ENCODE peak calls at places on chromosomes 6 and 20, in eight cellular contexts. S is heart left ventricle, P is adrenal gland, Y is fibroblast of mammary gland, R is breast epithelium, K is neural progenitor cell, C is mammary epithelial cell, T is left lung. X is an unnamed sample.

GRCh38 chr6:113122060-113122459 is 735.1 kb upstream of the MARCKS start:
- DNase-seq in S (no peak), P (no peak), Y (peak), R (no peak), K (peak), C (peak), T (no peak), X (peak)

GRCh38 chr6:147787407-147787806 is 278.9 kb downstream of the SAMD5 start:
- DNase-seq in S (no peak), P (no peak), Y (no peak), R (no peak), K (no peak), C (no peak), T (no peak), X (no peak)

GRCh38 chr6:79544939-79545450 is 7.8 kb upstream of the LCA5 start:
- DNase-seq in S (peak), P (peak), Y (peak), R (peak), K (peak), C (peak), T (peak), X (peak)

GRCh38 chr20:34834459-34834893 is 9.0 kb upstream of the NCOA6 start:
- DNase-seq in S (no peak), P (no peak), Y (peak), R (no peak), K (no peak), C (peak), T (no peak), X (peak)

GRCh38 chr6:18178959-18179358 is 23.7 kb downstream of the KDM1B start:
- DNase-seq in S (no peak), P (no peak), Y (no peak), R (no peak), K (no peak), C (no peak), T (no peak), X (no peak)

GRCh38 chr6:82246802-82247633 is 526 bp downstream of the IBTK start:
- DNase-seq in S (peak), P (peak), Y (peak), R (peak), K (peak), C (peak), T (peak), X (peak)

GRCh38 chr20:33475381-33476160 is 14.3 kb upstream of the CBFA2T2 start:
- DNase-seq in S (no peak), P (no peak), Y (no peak), R (no peak), K (peak), C (no peak), T (no peak), X (no peak)

GRCh38 chr20:41577129-41578009 is 40.8 kb downstream of the CHD6 start:
- DNase-seq in S (no peak), P (no peak), Y (no peak), R (no peak), K (no peak), C (no peak), T (no peak), X (no peak)

GRCh38 chr6:113190170-113190569 is 667.0 kb upstream of the MARCKS start:
- DNase-seq in S (no peak), P (no peak), Y (peak), R (no peak), K (peak), C (no peak), T (no peak), X (peak)

GRCh38 chr6:15513131-15513771 is 149.6 kb downstream of the DTNBP1 start:
- DNase-seq in S (no peak), P (no peak), Y (no peak), R (no peak), K (no peak), C (no peak), T (no peak), X (no peak)

GRCh38 chr6:56356431-56356830 is 109.1 kb upstream of the COL21A1 start:
- DNase-seq in S (no peak), P (no peak), Y (peak), R (no peak), K (no peak), C (no peak), T (no peak), X (peak)

GRCh38 chr20:25532015-25532751 is 53.1 kb downstream of the NINL start:
- DNase-seq in S (no peak), P (no peak), Y (no peak), R (no peak), K (peak), C (peak), T (no peak), X (no peak)

GRCh38 chr6:70404658-70405057 is 8.7 kb upstream of the FAM135A start:
- DNase-seq in S (no peak), P (no peak), Y (no peak), R (no peak), K (no peak), C (no peak), T (no peak), X (no peak)

GRCh38 chr6:37515712-37516075 is 16.0 kb upstream of the CCDC167 start:
- DNase-seq in S (no peak), P (no peak), Y (no peak), R (no peak), K (no peak), C (no peak), T (no peak), X (no peak)

GRCh38 chr6:146543940-146544661 is 468 bp downstream of the RAB32 start:
- DNase-seq in S (no peak), P (peak), Y (peak), R (peak), K (peak), C (peak), T (peak), X (peak)

GRCh38 chr6:155185544-155185943 is 78.3 kb upstream of the CLDN20 start:
- DNase-seq in S (no peak), P (no peak), Y (peak), R (no peak), K (peak), C (peak), T (no peak), X (no peak)

GRCh38 chr6:127119361-127120108 is 1.1 kb downstream of the RSPO3 start:
- DNase-seq in S (no peak), P (no peak), Y (no peak), R (peak), K (peak), C (peak), T (peak), X (no peak)

GRCh38 chr6:39927159-39927558 is 7.1 kb downstream of the MOCS1 start:
- DNase-seq in S (no peak), P (peak), Y (peak), R (no peak), K (no peak), C (peak), T (no peak), X (peak)

GRCh38 chr20:58237318-58238182 is 9.1 kb upstream of the ANKRD60 start:
- DNase-seq in S (no peak), P (no peak), Y (peak), R (no peak), K (no peak), C (no peak), T (no peak), X (peak)

GRCh38 chr6:167672738-167673137 is 154.0 kb upstream of the AFDN start:
- DNase-seq in S (no peak), P (no peak), Y (no peak), R (no peak), K (no peak), C (no peak), T (no peak), X (no peak)

GRCh38 chr20:38875170-38875993 is 50.8 kb upstream of the FAM83D start:
- DNase-seq in S (no peak), P (peak), Y (no peak), R (no peak), K (no peak), C (no peak), T (no peak), X (no peak)

GRCh38 chr20:13723015-13723414 is 61.7 kb downstream of the ESF1 start:
- DNase-seq in S (no peak), P (no peak), Y (peak), R (no peak), K (peak), C (no peak), T (no peak), X (no peak)

GRCh38 chr20:2280083-2280482 is 15.7 kb upstream of the TGM3 start:
- DNase-seq in S (no peak), P (no peak), Y (no peak), R (no peak), K (no peak), C (no peak), T (no peak), X (no peak)

GRCh38 chr20:11186301-11187008 is 512.7 kb upstream of the JAG1 start:
- DNase-seq in S (no peak), P (no peak), Y (no peak), R (no peak), K (no peak), C (peak), T (no peak), X (peak)

GRCh38 chr20:58723628-58723984 is 31.0 kb downstream of the NPEPL1 start:
- DNase-seq in S (no peak), P (no peak), Y (no peak), R (no peak), K (no peak), C (no peak), T (no peak), X (no peak)

GRCh38 chr6:43246301-43247114 is 3.2 kb downstream of the TTBK1 start:
- DNase-seq in S (peak), P (peak), Y (no peak), R (no peak), K (peak), C (no peak), T (peak), X (no peak)

GRCh38 chr6:93416575-93417420 is 2.6 kb downstream of the EPHA7 start:
- DNase-seq in S (peak), P (no peak), Y (no peak), R (peak), K (peak), C (peak), T (peak), X (peak)

GRCh38 chr6:42029881-42030280 is 20.4 kb upstream of the TAF8 start:
- DNase-seq in S (no peak), P (no peak), Y (no peak), R (no peak), K (no peak), C (no peak), T (no peak), X (no peak)

GRCh38 chr20:38260378-38261053 is at the start of gene KIAA1755:
- DNase-seq in S (peak), P (no peak), Y (no peak), R (no peak), K (peak), C (no peak), T (peak), X (no peak)

GRCh38 chr20:7703436-7703835 is 236.8 kb downstream of the HAO1 start:
- DNase-seq in S (no peak), P (no peak), Y (no peak), R (no peak), K (no peak), C (no peak), T (no peak), X (no peak)

GRCh38 chr6:109595998-109596397 is 95.0 kb downstream of the AK9 start:
- DNase-seq in S (no peak), P (no peak), Y (peak), R (no peak), K (peak), C (peak), T (no peak), X (peak)
- TF ChIP-seq CTCF in S (peak), P (peak), Y (peak), R (no peak), K (peak), C (peak), T (peak), X (peak)

GRCh38 chr20:36866681-36867485 is 9.1 kb upstream of the TLDC2 start:
- DNase-seq in S (no peak), P (no peak), Y (peak), R (no peak), K (no peak), C (no peak), T (no peak), X (peak)
- H3K4me3 ChIP-seq in S (no peak), P (no peak), Y (no peak), R (no peak), K (no peak), C (no peak), T (no peak), X (no peak)

DNA sequence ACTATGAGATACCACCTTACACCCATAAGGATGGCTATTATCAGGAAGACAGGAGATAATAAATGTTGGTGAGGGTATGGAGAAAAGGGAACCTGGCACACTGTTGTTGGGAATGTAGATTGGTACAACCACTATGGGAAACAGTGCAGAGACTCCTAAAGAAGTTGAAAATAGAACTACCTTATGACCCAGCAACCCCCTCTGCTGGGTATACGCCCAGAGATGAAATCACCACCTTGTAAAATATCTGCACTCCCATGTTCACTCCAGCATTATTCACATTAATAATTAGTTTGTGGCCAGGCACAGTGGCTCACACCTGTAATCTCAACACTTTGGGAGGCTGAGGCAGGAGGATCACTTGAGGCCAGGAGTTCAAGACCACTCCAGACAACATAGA is 26.8 kb downstream of the ZBTB9 start:
- DNase-seq in S (no peak), P (no peak), Y (no peak), R (no peak), K (no peak), C (no peak), T (no peak), X (no peak)
- TF ChIP-seq CTCF in S (no peak), P (no peak), Y (no peak), R (no peak), K (no peak), C (no peak), T (no peak), X (no peak)

GRCh38 chr6:144277174-144277573 is 8.0 kb upstream of the UTRN start:
- DNase-seq in S (no peak), P (no peak), Y (no peak), R (no peak), K (no peak), C (no peak), T (no peak), X (no peak)
- H3K4me3 ChIP-seq in S (no peak), P (no peak), Y (no peak), R (no peak), K (no peak), C (no peak), T (no peak), X (no peak)

GRCh38 chr6:152206072-152206818 is 398.8 kb downstream of the ESR1 start:
- DNase-seq in S (no peak), P (no peak), Y (peak), R (no peak), K (peak), C (no peak), T (no peak), X (peak)
- TF ChIP-seq CTCF in S (peak), P (peak), Y (peak), R (peak), K (peak), C (no peak), T (peak), X (peak)

GRCh38 chr20:50189681-50190250 is 864 bp upstream of the CEBPB start:
- DNase-seq in S (peak), P (peak), Y (no peak), R (no peak), K (peak), C (no peak), T (peak), X (no peak)
- H3K4me3 ChIP-seq in S (peak), P (peak), Y (peak), R (peak), K (peak), C (no peak), T (peak), X (no peak)